ENCODE peak calls at places on chromosomes 7 and 10, in six cellular contexts. One of them, this sample, is unnamed.

GRCh38 chr10:98405422-98405821 is 9.6 kb downstream of the PYROXD2 start:
- DNase-seq in progenitor cell of endocrine pancreas: no peak
- DNase-seq in A549: no peak
- DNase-seq in body of pancreas: no peak
- DNase-seq in cardiac fibroblast: no peak
- DNase-seq in nephron progenitor cell: no peak
- DNase-seq in this sample: no peak

GRCh38 chr10:102641398-102641797 is 2.9 kb upstream of the TRIM8 start:
- DNase-seq in progenitor cell of endocrine pancreas: no peak
- DNase-seq in A549: no peak
- DNase-seq in body of pancreas: peak
- DNase-seq in cardiac fibroblast: no peak
- DNase-seq in nephron progenitor cell: no peak
- DNase-seq in this sample: no peak

GRCh38 chr7:25852249-25852994 is 299.6 kb upstream of the NFE2L3 start:
- DNase-seq in progenitor cell of endocrine pancreas: peak
- DNase-seq in A549: no peak
- DNase-seq in body of pancreas: no peak
- DNase-seq in cardiac fibroblast: no peak
- DNase-seq in nephron progenitor cell: peak
- DNase-seq in this sample: no peak

GRCh38 chr10:102781921-102782542 is 38.3 kb downstream of the WBP1L start:
- DNase-seq in progenitor cell of endocrine pancreas: no peak
- DNase-seq in A549: no peak
- DNase-seq in body of pancreas: no peak
- DNase-seq in cardiac fibroblast: peak
- DNase-seq in nephron progenitor cell: no peak
- DNase-seq in this sample: no peak

GRCh38 chr7:101862280-101863220 is 45.1 kb downstream of the CUX1 start:
- DNase-seq in progenitor cell of endocrine pancreas: no peak
- DNase-seq in A549: no peak
- DNase-seq in body of pancreas: no peak
- DNase-seq in cardiac fibroblast: no peak
- DNase-seq in nephron progenitor cell: peak
- DNase-seq in this sample: no peak

GRCh38 chr10:68208424-68209042 is 23.4 kb downstream of the ATOH7 start:
- DNase-seq in progenitor cell of endocrine pancreas: peak
- DNase-seq in A549: peak
- DNase-seq in body of pancreas: peak
- DNase-seq in cardiac fibroblast: peak
- DNase-seq in nephron progenitor cell: peak
- DNase-seq in this sample: no peak

GRCh38 chr10:88110822-88111221 is 247.4 kb downstream of the PTEN start:
- DNase-seq in progenitor cell of endocrine pancreas: no peak
- DNase-seq in A549: no peak
- DNase-seq in body of pancreas: no peak
- DNase-seq in cardiac fibroblast: no peak
- DNase-seq in nephron progenitor cell: no peak
- DNase-seq in this sample: no peak

GRCh38 chr10:3754727-3755439 is 30.1 kb downstream of the KLF6 start:
- DNase-seq in progenitor cell of endocrine pancreas: no peak
- DNase-seq in A549: peak
- DNase-seq in body of pancreas: no peak
- DNase-seq in cardiac fibroblast: peak
- DNase-seq in nephron progenitor cell: no peak
- DNase-seq in this sample: no peak

GRCh38 chr7:103702454-103702853 is 256.4 kb upstream of the SLC26A5 start:
- DNase-seq in progenitor cell of endocrine pancreas: no peak
- DNase-seq in A549: no peak
- DNase-seq in body of pancreas: no peak
- DNase-seq in cardiac fibroblast: no peak
- DNase-seq in nephron progenitor cell: no peak
- DNase-seq in this sample: no peak

GRCh38 chr7:158407581-158408331 is 179.9 kb downstream of the PTPRN2 start:
- DNase-seq in progenitor cell of endocrine pancreas: no peak
- DNase-seq in A549: peak
- DNase-seq in body of pancreas: no peak
- DNase-seq in cardiac fibroblast: peak
- DNase-seq in nephron progenitor cell: no peak
- DNase-seq in this sample: peak

GRCh38 chr7:3949226-3949625 is 648.2 kb downstream of the SDK1 start:
- DNase-seq in progenitor cell of endocrine pancreas: no peak
- DNase-seq in A549: no peak
- DNase-seq in body of pancreas: no peak
- DNase-seq in cardiac fibroblast: peak
- DNase-seq in nephron progenitor cell: no peak
- DNase-seq in this sample: no peak

GRCh38 chr10:21048086-21048485 is 151.0 kb upstream of the NEBL start:
- DNase-seq in progenitor cell of endocrine pancreas: no peak
- DNase-seq in A549: peak
- DNase-seq in body of pancreas: no peak
- DNase-seq in cardiac fibroblast: peak
- DNase-seq in nephron progenitor cell: no peak
- DNase-seq in this sample: no peak

GRCh38 chr10:109743141-109744120 is 179.9 kb downstream of the XPNPEP1 start:
- DNase-seq in progenitor cell of endocrine pancreas: no peak
- DNase-seq in A549: no peak
- DNase-seq in body of pancreas: no peak
- DNase-seq in cardiac fibroblast: peak
- DNase-seq in nephron progenitor cell: no peak
- DNase-seq in this sample: no peak

GRCh38 chr10:103395754-103396066 is 565 bp downstream of the ATP5MK start:
- DNase-seq in progenitor cell of endocrine pancreas: no peak
- DNase-seq in A549: no peak
- DNase-seq in body of pancreas: no peak
- DNase-seq in cardiac fibroblast: peak
- DNase-seq in nephron progenitor cell: peak
- DNase-seq in this sample: peak

GRCh38 chr7:91512958-91513357 is 248.7 kb downstream of the FZD1 start:
- DNase-seq in progenitor cell of endocrine pancreas: no peak
- DNase-seq in A549: no peak
- DNase-seq in body of pancreas: no peak
- DNase-seq in cardiac fibroblast: no peak
- DNase-seq in nephron progenitor cell: no peak
- DNase-seq in this sample: no peak

DNA sequence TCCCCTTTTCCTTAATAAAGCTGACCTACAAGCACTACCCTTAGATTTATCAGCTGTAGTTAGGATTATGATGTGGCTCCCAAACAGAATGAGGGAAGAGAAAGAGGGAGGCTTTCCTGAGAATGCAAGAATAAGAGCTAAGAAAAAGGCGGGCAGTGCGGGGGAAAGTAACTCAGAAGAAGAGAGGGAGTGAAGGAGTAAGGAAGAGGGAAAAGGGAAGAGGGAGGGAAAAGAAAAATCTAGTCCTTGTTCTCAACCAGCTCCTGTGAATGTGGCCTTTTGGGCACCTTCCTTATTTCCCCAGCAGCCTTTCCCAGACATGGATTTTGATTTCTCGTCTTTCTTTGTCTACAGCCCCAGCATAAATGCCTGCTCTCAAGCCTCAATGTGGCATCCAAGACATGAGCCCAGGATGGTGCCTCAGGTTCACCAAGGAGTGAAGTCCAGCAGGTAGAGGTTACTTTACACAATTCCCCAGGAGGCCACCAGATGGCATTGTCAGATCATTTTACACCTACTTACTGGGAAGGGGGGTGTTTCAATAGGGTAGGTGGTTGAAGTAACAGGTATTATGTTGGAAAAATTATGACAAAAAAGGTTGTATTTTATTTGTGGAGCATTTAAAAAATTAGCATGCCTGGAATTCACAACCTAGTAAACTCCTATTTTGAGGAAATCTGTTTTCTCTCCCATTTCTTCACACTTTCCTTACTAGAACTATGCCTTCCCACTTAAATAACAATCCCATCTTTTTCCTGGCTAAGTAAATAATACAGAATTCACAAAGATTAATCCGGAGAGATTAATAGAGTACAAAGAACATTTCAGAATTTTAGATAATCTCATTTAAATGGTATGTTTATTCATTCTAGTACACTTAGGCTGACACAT is 106.5 kb downstream of the HTR7 start:
- DNase-seq in progenitor cell of endocrine pancreas: peak
- DNase-seq in A549: peak
- DNase-seq in body of pancreas: peak
- DNase-seq in cardiac fibroblast: peak
- DNase-seq in nephron progenitor cell: peak
- DNase-seq in this sample: peak
- TF ChIP-seq CTCF in progenitor cell of endocrine pancreas: peak
- TF ChIP-seq CTCF in A549: peak
- TF ChIP-seq CTCF in body of pancreas: peak
- TF ChIP-seq CTCF in cardiac fibroblast: peak
- TF ChIP-seq CTCF in nephron progenitor cell: peak
- TF ChIP-seq CTCF in this sample: peak

DNA sequence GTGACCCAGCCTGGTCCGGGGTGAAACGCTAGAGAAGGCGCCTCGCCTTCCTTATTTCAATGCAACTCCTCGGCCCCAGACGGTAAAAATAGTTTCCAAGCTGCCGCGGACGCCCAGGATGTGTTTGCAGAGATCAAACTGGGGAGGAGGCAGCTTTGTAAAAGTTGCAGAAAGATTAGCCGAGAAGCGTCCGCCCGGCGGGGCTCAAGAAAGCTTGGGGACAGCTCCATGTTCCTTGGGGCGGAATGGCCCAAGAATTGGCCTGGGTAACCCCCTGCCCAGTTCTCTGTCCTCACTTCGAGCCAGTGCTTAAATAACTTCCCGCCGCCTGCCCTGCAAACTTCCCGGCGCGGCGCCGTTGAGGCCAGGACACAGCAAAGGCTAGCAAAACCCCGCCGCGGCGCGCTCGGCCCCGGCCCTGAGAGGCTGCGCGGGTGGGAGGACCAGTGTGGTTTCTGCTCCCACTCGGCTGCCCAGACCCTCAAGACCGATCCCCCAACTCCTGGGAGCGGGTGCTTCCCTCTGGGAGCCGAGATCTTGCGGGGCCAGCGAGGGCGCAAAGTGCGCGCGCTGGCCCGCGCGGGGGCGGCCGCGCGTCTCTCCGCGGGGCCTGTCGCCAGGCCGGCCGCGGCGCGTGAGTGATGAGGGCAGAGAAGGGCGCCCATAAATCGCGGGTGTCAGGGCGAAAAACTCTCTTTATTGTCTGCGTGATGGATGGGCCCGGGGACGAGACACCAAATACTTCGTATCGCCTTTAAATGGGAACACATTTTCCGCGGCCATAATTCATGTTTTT is 6.3 kb upstream of the ZNF503 start:
- DNase-seq in progenitor cell of endocrine pancreas: no peak
- DNase-seq in A549: no peak
- DNase-seq in body of pancreas: peak
- DNase-seq in cardiac fibroblast: peak
- DNase-seq in nephron progenitor cell: peak
- DNase-seq in this sample: peak
- TF ChIP-seq CTCF in progenitor cell of endocrine pancreas: no peak
- TF ChIP-seq CTCF in A549: no peak
- TF ChIP-seq CTCF in body of pancreas: peak
- TF ChIP-seq CTCF in cardiac fibroblast: no peak
- TF ChIP-seq CTCF in nephron progenitor cell: no peak
- TF ChIP-seq CTCF in this sample: no peak

GRCh38 chr10:61819208-61819607 is 82.3 kb upstream of the ARID5B start:
- DNase-seq in progenitor cell of endocrine pancreas: no peak
- DNase-seq in A549: no peak
- DNase-seq in body of pancreas: no peak
- DNase-seq in cardiac fibroblast: no peak
- DNase-seq in nephron progenitor cell: no peak
- DNase-seq in this sample: no peak
- TF ChIP-seq CTCF in progenitor cell of endocrine pancreas: no peak
- TF ChIP-seq CTCF in A549: no peak
- TF ChIP-seq CTCF in body of pancreas: no peak
- TF ChIP-seq CTCF in cardiac fibroblast: no peak
- TF ChIP-seq CTCF in nephron progenitor cell: no peak
- TF ChIP-seq CTCF in this sample: peak

GRCh38 chr10:91007656-91008055 is 86.8 kb upstream of the ANKRD1 start:
- DNase-seq in progenitor cell of endocrine pancreas: no peak
- DNase-seq in A549: no peak
- DNase-seq in body of pancreas: no peak
- DNase-seq in cardiac fibroblast: no peak
- DNase-seq in nephron progenitor cell: no peak
- DNase-seq in this sample: no peak
- TF ChIP-seq CTCF in progenitor cell of endocrine pancreas: no peak
- TF ChIP-seq CTCF in A549: no peak
- TF ChIP-seq CTCF in body of pancreas: no peak
- TF ChIP-seq CTCF in cardiac fibroblast: no peak
- TF ChIP-seq CTCF in nephron progenitor cell: no peak
- TF ChIP-seq CTCF in this sample: no peak